ENCODE peak calls at places on chromosomes 2 and 18, in eight cellular contexts. F is NCI-H524; Z is HTR-8/SVneo; Y is T-cell; N is adipocyte; G is activated effector memory CD4-positive, alpha-beta T cell treated with anti-CD3 and anti-CD28 coated beads, Interleukin-2, amount 50 U/mL, for 16 hours; J is activated T-cell treated with anti-CD3 and anti-CD28 coated beads for 1 hour; O is AG04449. D is an unnamed sample.

GRCh38 chr18:44198296-44199284 is 482.1 kb upstream of the SETBP1 start:
- DNase-seq in F (no peak), Z (no peak), Y (no peak), N (no peak), G (no peak), J (no peak), O (no peak), D (no peak)

GRCh38 chr18:9100796-9101195 is 1.7 kb upstream of the NDUFV2 start:
- DNase-seq in F (no peak), Z (no peak), Y (no peak), N (no peak), G (no peak), J (no peak), O (no peak), D (no peak)

GRCh38 chr18:27378396-27379094 is 193.4 kb upstream of the CHST9 start:
- DNase-seq in F (no peak), Z (no peak), Y (no peak), N (no peak), G (no peak), J (no peak), O (no peak), D (peak; percentile 54)

GRCh38 chr2:233857511-233858118 is 3.3 kb upstream of the HJURP start:
- DNase-seq in F (no peak), Z (peak; percentile 41), Y (peak; percentile 32), N (peak; percentile 23), G (peak; percentile 87), J (peak; percentile 39), O (no peak), D (no peak)

GRCh38 chr2:77725045-77725444 is 202.9 kb upstream of the LRRTM4 start:
- DNase-seq in F (no peak), Z (no peak), Y (no peak), N (no peak), G (no peak), J (no peak), O (no peak), D (no peak)

GRCh38 chr2:212484563-212485080 is 54.0 kb downstream of the ERBB4 start:
- DNase-seq in F (no peak), Z (no peak), Y (no peak), N (no peak), G (no peak), J (no peak), O (no peak), D (no peak)

GRCh38 chr2:101406867-101407266 is 19.6 kb upstream of the CREG2 start:
- DNase-seq in F (peak; percentile 14), Z (peak; percentile 25), Y (no peak), N (peak; percentile 60), G (no peak), J (no peak), O (peak; percentile 77), D (no peak)

GRCh38 chr2:205216580-205216979 is 465.7 kb upstream of the NRP2 start:
- DNase-seq in F (no peak), Z (no peak), Y (no peak), N (no peak), G (no peak), J (no peak), O (no peak), D (no peak)

GRCh38 chr2:38750793-38751042 is 443 bp downstream of the SRSF7 start:
- DNase-seq in F (peak; percentile 72), Z (peak; percentile 65), Y (peak; percentile 73), N (peak; percentile 67), G (peak; percentile 91), J (peak; percentile 60), O (no peak), D (no peak)

GRCh38 chr18:51191139-51191717 is 6.3 kb downstream of the MEX3C start:
- DNase-seq in F (no peak), Z (no peak), Y (peak; percentile 25), N (no peak), G (peak; percentile 70), J (no peak), O (no peak), D (no peak)

GRCh38 chr2:227576110-227576509 is 22.6 kb upstream of the SCYGR2 start:
- DNase-seq in F (no peak), Z (no peak), Y (no peak), N (no peak), G (no peak), J (no peak), O (no peak), D (no peak)

GRCh38 chr2:236262238-236262637 is 2.0 kb downstream of the ASB18 start:
- DNase-seq in F (no peak), Z (no peak), Y (no peak), N (no peak), G (no peak), J (no peak), O (no peak), D (no peak)

GRCh38 chr18:48084041-48084757 is 153.7 kb upstream of the SMAD2 start:
- DNase-seq in F (no peak), Z (no peak), Y (no peak), N (no peak), G (no peak), J (no peak), O (no peak), D (no peak)

GRCh38 chr2:207161247-207161646 is 4.5 kb downstream of the KLF7 start:
- DNase-seq in F (no peak), Z (no peak), Y (no peak), N (no peak), G (no peak), J (no peak), O (no peak), D (no peak)

GRCh38 chr2:176176233-176176632 is 12.2 kb upstream of the HOXD1 start:
- DNase-seq in F (peak; percentile 88), Z (no peak), Y (no peak), N (no peak), G (no peak), J (no peak), O (no peak), D (no peak)

GRCh38 chr2:166375205-166375735 is 474 bp downstream of the SCN9A start:
- DNase-seq in F (peak; percentile 37), Z (no peak), Y (no peak), N (peak; percentile 55), G (no peak), J (no peak), O (no peak), D (no peak)

GRCh38 chr2:74507926-74508520 is 528 bp upstream of the PCGF1 start:
- DNase-seq in F (peak; percentile 83), Z (no peak), Y (no peak), N (peak; percentile 76), G (no peak), J (no peak), O (no peak), D (no peak)

GRCh38 chr2:205590759-205591158 is 91.5 kb upstream of the NRP2 start:
- DNase-seq in F (no peak), Z (no peak), Y (no peak), N (peak; percentile 29), G (no peak), J (no peak), O (no peak), D (no peak)

GRCh38 chr18:63265322-63265721 is 54.2 kb downstream of the BCL2 start:
- DNase-seq in F (no peak), Z (no peak), Y (no peak), N (no peak), G (no peak), J (no peak), O (no peak), D (no peak)

GRCh38 chr2:47631840-47632398 is 151.0 kb upstream of the MSH6 start:
- DNase-seq in F (no peak), Z (peak; percentile 95), Y (no peak), N (peak; percentile 77), G (peak; percentile 49), J (no peak), O (peak; percentile 26), D (peak; percentile 52)

GRCh38 chr2:232493701-232494426 is 6.2 kb upstream of the ECEL1 start:
- DNase-seq in F (no peak), Z (no peak), Y (no peak), N (no peak), G (no peak), J (no peak), O (no peak), D (no peak)

GRCh38 chr18:46260016-46260878 is 156.1 kb downstream of the HAUS1 start:
- DNase-seq in F (no peak), Z (no peak), Y (no peak), N (peak; percentile 58), G (no peak), J (no peak), O (peak; percentile 67), D (peak; percentile 20)

GRCh38 chr2:128376241-128377041 is 57.8 kb upstream of the HS6ST1 start:
- DNase-seq in F (no peak), Z (no peak), Y (no peak), N (no peak), G (peak; percentile 53), J (no peak), O (no peak), D (no peak)

GRCh38 chr2:50782543-50782942 is 249.4 kb downstream of the NRXN1 start:
- DNase-seq in F (no peak), Z (peak; percentile 9), Y (no peak), N (peak; percentile 19), G (no peak), J (no peak), O (no peak), D (no peak)

GRCh38 chr2:240397924-240398611 is 37.4 kb upstream of the GPC1 start:
- DNase-seq in F (no peak), Z (no peak), Y (no peak), N (no peak), G (peak; percentile 47), J (no peak), O (no peak), D (no peak)